ENCODE peak calls at places on chromosomes 16 and 17, in eight cellular contexts. F, U, S, H, G, E, I and Q are unnamed samples.

GRCh38 chr16:4511441-4512082 is 27.0 kb downstream of the CDIP1 start:
- DNase-seq in F (peak; percentile 30), U (peak; percentile 80), S (peak; percentile 73), H (peak; percentile 44), G (no peak), E (no peak), I (peak; percentile 69), Q (peak; percentile 60)

GRCh38 chr17:49566668-49567071 is 9.0 kb upstream of the NXPH3 start:
- DNase-seq in F (no peak), U (no peak), S (no peak), H (no peak), G (no peak), E (no peak), I (no peak), Q (no peak)

GRCh38 chr16:522320-523096 is 5.0 kb upstream of the CAPN15 start:
- DNase-seq in F (no peak), U (no peak), S (no peak), H (no peak), G (no peak), E (no peak), I (no peak), Q (no peak)

GRCh38 chr17:51050291-51051033 is 70.2 kb downstream of the SPAG9 start:
- DNase-seq in F (no peak), U (no peak), S (no peak), H (peak; percentile 38), G (no peak), E (no peak), I (no peak), Q (no peak)

GRCh38 chr17:48617515-48618365 is 2.6 kb upstream of the HOXB8 start:
- DNase-seq in F (no peak), U (no peak), S (no peak), H (no peak), G (no peak), E (no peak), I (no peak), Q (no peak)

GRCh38 chr17:82896071-82897000 is 56.5 kb upstream of the ZNF750 start:
- DNase-seq in F (no peak), U (no peak), S (no peak), H (no peak), G (no peak), E (no peak), I (no peak), Q (no peak)

GRCh38 chr17:78378225-78379133 is at the start of gene PGS1:
- DNase-seq in F (peak; percentile 71), U (peak; percentile 80), S (peak; percentile 82), H (peak; percentile 79), G (peak; percentile 84), E (peak; percentile 81), I (peak; percentile 78), Q (no peak)

GRCh38 chr17:4540224-4541040 is 14.8 kb downstream of the MYBBP1A start:
- DNase-seq in F (no peak), U (peak; percentile 75), S (peak; percentile 68), H (no peak), G (no peak), E (no peak), I (peak; percentile 62), Q (peak; percentile 59)

GRCh38 chr16:63890072-63890471 is 1231.8 kb downstream of the CDH11 start:
- DNase-seq in F (no peak), U (no peak), S (peak; percentile 25), H (peak; percentile 15), G (no peak), E (no peak), I (no peak), Q (no peak)

GRCh38 chr16:18942069-18942468 is 15.9 kb upstream of the SMG1 start:
- DNase-seq in F (no peak), U (no peak), S (no peak), H (no peak), G (no peak), E (no peak), I (no peak), Q (no peak)

GRCh38 chr17:63843387-63844292 is 1.2 kb upstream of the SMARCD2 start:
- DNase-seq in F (peak; percentile 75), U (no peak), S (peak; percentile 75), H (peak; percentile 90), G (peak; percentile 88), E (peak; percentile 29), I (peak; percentile 78), Q (no peak)

GRCh38 chr17:20938244-20938643 is 104.6 kb downstream of the USP22 start:
- DNase-seq in F (no peak), U (no peak), S (no peak), H (no peak), G (no peak), E (no peak), I (no peak), Q (no peak)

GRCh38 chr17:34356194-34356593 is at the start of gene CCL13:
- DNase-seq in F (no peak), U (no peak), S (peak; percentile 36), H (no peak), G (no peak), E (no peak), I (no peak), Q (no peak)

GRCh38 chr16:67207857-67208524 is 9.1 kb downstream of the ELMO3 start:
- DNase-seq in F (peak; percentile 28), U (no peak), S (no peak), H (peak; percentile 49), G (no peak), E (no peak), I (no peak), Q (no peak)

GRCh38 chr16:89374393-89374948 is 115.9 kb downstream of the ANKRD11 start:
- DNase-seq in F (no peak), U (no peak), S (no peak), H (peak; percentile 42), G (no peak), E (no peak), I (peak; percentile 29), Q (no peak)

GRCh38 chr16:66248096-66248495 is 118.4 kb upstream of the CDH5 start:
- DNase-seq in F (peak; percentile 53), U (no peak), S (peak; percentile 83), H (peak; percentile 31), G (peak; percentile 86), E (no peak), I (no peak), Q (no peak)

GRCh38 chr17:8857919-8858318 is 9.6 kb downstream of the PIK3R6 start:
- DNase-seq in F (peak; percentile 7), U (no peak), S (peak; percentile 47), H (peak; percentile 92), G (no peak), E (no peak), I (no peak), Q (no peak)

GRCh38 chr16:11852092-11852809 is 909 bp upstream of the RSL1D1 start:
- DNase-seq in F (peak; percentile 22), U (peak; percentile 13), S (no peak), H (peak; percentile 43), G (no peak), E (no peak), I (no peak), Q (peak; percentile 63)

GRCh38 chr17:16325964-16326363 is 27.3 kb downstream of the CENPV start:
- DNase-seq in F (no peak), U (no peak), S (no peak), H (no peak), G (no peak), E (no peak), I (no peak), Q (no peak)

GRCh38 chr17:77923135-77923534 is 35.4 kb upstream of the TNRC6C start:
- DNase-seq in F (no peak), U (no peak), S (no peak), H (no peak), G (peak; percentile 24), E (no peak), I (no peak), Q (no peak)

GRCh38 chr17:46191332-46192210 is 1.7 kb downstream of the KANSL1 start:
- DNase-seq in F (peak; percentile 5), U (peak; percentile 65), S (no peak), H (peak; percentile 55), G (peak; percentile 67), E (no peak), I (peak; percentile 55), Q (peak; percentile 58)

GRCh38 chr16:67673712-67674580 is 7.3 kb downstream of the C16orf86 start:
- DNase-seq in F (peak; percentile 64), U (no peak), S (peak; percentile 79), H (peak; percentile 39), G (peak; percentile 82), E (no peak), I (peak; percentile 90), Q (no peak)

GRCh38 chr17:40452921-40453378 is 9.7 kb downstream of the IGFBP4 start:
- DNase-seq in F (peak; percentile 50), U (no peak), S (no peak), H (peak; percentile 55), G (no peak), E (no peak), I (no peak), Q (no peak)